ENCODE peak calls at places on chromosomes 1 and 21, in six cellular contexts. B is memory B cell, G is HFF-Myc, Z is stromal cell of bone marrow, L is amniotic stem cell, A is body of pancreas. W is an unnamed sample.

GRCh38 chr1:26529655-26530539 is at the start of gene RPS6KA1:
- DNase-seq in L (peak; percentile 29), A (peak; percentile 72), B (peak; percentile 45), G (no peak), Z (no peak), W (peak; percentile 53)

GRCh38 chr21:46605759-46606426 is 1.0 kb upstream of the S100B start:
- DNase-seq in G (no peak), L (no peak), B (peak; percentile 19), A (peak; percentile 22), Z (no peak), W (peak; percentile 27)

GRCh38 chr1:7430646-7431045 is 340.4 kb upstream of the VAMP3 start:
- DNase-seq in B (no peak), Z (no peak), G (no peak), A (no peak), L (no peak), W (no peak)

GRCh38 chr21:37531402-37532042 is 164.9 kb downstream of the DYRK1A start:
- DNase-seq in B (no peak), A (peak; percentile 43), Z (no peak), L (no peak), G (no peak), W (no peak)

GRCh38 chr1:208254376-208254775 is 10.2 kb upstream of the PLXNA2 start:
- DNase-seq in A (no peak), B (no peak), Z (peak; percentile 54), G (no peak), L (no peak), W (no peak)

GRCh38 chr1:36829951-36830350 is 204.4 kb downstream of the GRIK3 start:
- DNase-seq in B (no peak), Z (no peak), A (no peak), G (no peak), L (no peak), W (no peak)

GRCh38 chr1:203582568-203582967 is 44.1 kb upstream of the ATP2B4 start:
- DNase-seq in B (no peak), G (no peak), L (no peak), Z (no peak), A (no peak), W (no peak)

GRCh38 chr1:20166047-20166446 is 19.8 kb upstream of the UBXN10 start:
- DNase-seq in L (no peak), G (no peak), A (no peak), Z (no peak), B (no peak), W (no peak)

GRCh38 chr1:163337631-163338030 is 15.9 kb downstream of the NUF2 start:
- DNase-seq in B (no peak), Z (no peak), L (no peak), G (no peak), A (no peak), W (no peak)

GRCh38 chr1:239909894-239910293 is 181.8 kb upstream of the FMN2 start:
- DNase-seq in G (no peak), Z (peak; percentile 80), A (no peak), L (peak; percentile 29), B (no peak), W (no peak)

GRCh38 chr1:203036537-203036936 is 10.2 kb downstream of the PPFIA4 start:
- DNase-seq in A (no peak), G (no peak), B (no peak), Z (no peak), L (no peak), W (no peak)

GRCh38 chr21:36186506-36187399 is 30.1 kb downstream of the DOP1B start:
- DNase-seq in G (no peak), A (no peak), B (no peak), Z (no peak), L (no peak), W (no peak)

W was measured in activated T-helper 1 cell treated with Interleukin-2 at 50 U/mL for 16 hours.